ENCODE peak calls at places on chromosomes 12 and 14, in nine cellular contexts. O is sigmoid colon, Y is tibial artery, E is GM10248, N is left ventricle myocardium inferior, M is right lobe of liver, C is CD14-positive monocyte, I is ascending aorta, D is PC-3. T is an unnamed sample.

GRCh38 chr14:76653875-76654572 is 107.2 kb upstream of the VASH1 start:
- DNase-seq in Y (no peak), D (no peak), O (no peak), E (no peak), I (no peak), C (no peak), M (no peak), N (no peak), T (no peak)

GRCh38 chr12:108939594-108939993 is 59.7 kb downstream of the DAO start:
- DNase-seq in M (no peak), D (peak; percentile 37), I (no peak), Y (no peak), N (no peak), E (no peak), O (no peak), C (no peak), T (no peak)

GRCh38 chr12:40825156-40825555 is 132.9 kb downstream of the CNTN1 start:
- DNase-seq in C (no peak), O (no peak), I (no peak), N (no peak), Y (no peak), M (no peak), E (no peak), D (no peak), T (no peak)

GRCh38 chr12:100867639-100868393 is 73.2 kb downstream of the ANO4 start:
- DNase-seq in E (no peak), O (no peak), N (no peak), M (no peak), I (no peak), C (no peak), D (no peak), Y (no peak), T (no peak)

GRCh38 chr12:38392584-38393144 is 76.1 kb downstream of the ALG10B start:
- DNase-seq in D (peak; percentile 97), Y (no peak), C (peak; percentile 87), E (no peak), O (no peak), N (no peak), I (no peak), M (no peak), T (no peak)

GRCh38 chr14:89340200-89340667 is 76.8 kb downstream of the FOXN3 start:
- DNase-seq in I (no peak), M (no peak), E (no peak), Y (no peak), N (no peak), C (no peak), O (no peak), D (no peak), T (peak; percentile 35)

GRCh38 chr12:67533159-67533558 is 115.4 kb upstream of the DYRK2 start:
- DNase-seq in N (no peak), O (no peak), M (no peak), Y (no peak), C (no peak), I (no peak), D (no peak), E (no peak), T (no peak)

GRCh38 chr14:75835156-75836141 is 146.3 kb downstream of the TGFB3 start:
- DNase-seq in D (no peak), N (no peak), Y (no peak), C (no peak), I (no peak), O (no peak), M (no peak), E (no peak), T (no peak)

GRCh38 chr12:132342322-132342721 is 12.9 kb upstream of the GALNT9 start:
- DNase-seq in C (no peak), E (no peak), N (no peak), I (no peak), O (no peak), M (no peak), Y (no peak), D (peak; percentile 53), T (no peak)

DNA sequence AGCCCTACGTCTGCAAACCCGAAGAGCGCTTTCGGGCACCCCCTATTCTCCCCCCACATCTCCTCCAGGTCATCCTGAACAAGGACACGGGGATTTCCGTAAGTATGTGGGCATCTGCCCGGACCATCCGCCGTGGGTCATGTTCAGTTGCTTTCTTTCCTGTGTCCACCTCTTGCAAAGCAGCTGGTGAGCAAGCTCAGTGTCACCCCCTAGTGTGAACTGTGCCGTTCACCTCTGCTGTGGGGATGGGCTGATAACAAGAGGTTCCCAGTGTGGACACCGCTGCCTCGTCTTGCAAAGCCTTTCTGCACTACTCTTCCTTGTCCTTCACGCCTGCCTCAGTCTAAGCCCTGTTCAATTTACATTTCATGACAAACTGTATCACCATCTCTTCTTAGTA is 8.6 kb downstream of the PRKAB1 start:
- DNase-seq in D (no peak), N (no peak), E (no peak), C (no peak), O (no peak), M (no peak), Y (no peak), I (no peak), T (no peak)
- TF ChIP-seq CTCF in D (peak; percentile 37), N (no peak), E (no peak), C (no peak), O (no peak), M (no peak), Y (no peak), I (no peak), T (no peak)

GRCh38 chr12:21940549-21940948 is 677 bp downstream of the ABCC9 start:
- DNase-seq in D (no peak), I (no peak), N (no peak), M (no peak), O (no peak), E (no peak), C (no peak), Y (no peak), T (no peak)
- TF ChIP-seq CTCF in D (no peak), I (no peak), N (no peak), M (no peak), O (no peak), E (no peak), C (no peak), Y (no peak), T (no peak)

GRCh38 chr12:121443193-121443829 is 43.4 kb downstream of the RNF34 start:
- DNase-seq in Y (peak; percentile 78), N (peak; percentile 81), C (peak; percentile 72), I (no peak), E (peak; percentile 91), O (peak; percentile 93), M (peak; percentile 87), D (peak; percentile 88), T (peak; percentile 44)

GRCh38 chr12:121442028-121442948 is 42.4 kb downstream of the RNF34 start:
- DNase-seq in O (peak; percentile 58), M (no peak), Y (no peak), I (no peak), N (no peak), D (no peak), E (no peak), C (no peak), T (no peak)

GRCh38 chr12:121439715-121440114 is 39.8 kb downstream of the RNF34 start:
- DNase-seq in D (no peak), N (no peak), M (no peak), Y (no peak), E (no peak), C (no peak), I (no peak), O (peak; percentile 51), T (no peak)

GRCh38 chr12:121440768-121441167 is 40.9 kb downstream of the RNF34 start:
- DNase-seq in E (no peak), M (no peak), Y (no peak), D (no peak), I (no peak), O (peak; percentile 62), N (no peak), C (no peak), T (no peak)

DNA sequence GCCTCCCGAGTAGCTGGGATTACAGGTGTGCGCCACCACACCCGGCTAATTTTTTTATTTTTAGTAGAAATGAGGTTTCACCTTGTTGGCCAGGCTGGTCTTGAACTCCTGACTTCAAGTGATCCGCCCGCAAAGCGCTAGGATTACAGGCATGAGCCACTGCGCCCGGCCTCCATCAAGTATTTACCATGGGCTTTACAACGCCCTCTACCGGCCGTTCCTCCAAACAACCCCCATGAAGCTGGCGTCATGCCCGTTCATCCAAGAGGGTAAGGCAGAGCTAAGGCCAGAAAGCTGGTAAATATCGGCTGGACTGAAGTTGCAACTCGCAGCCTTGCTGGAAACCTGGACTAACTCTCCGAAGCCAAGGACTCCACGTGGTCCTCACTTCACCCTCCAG is 41.6 kb downstream of the RNF34 start:
- DNase-seq in E (no peak), Y (no peak), I (no peak), N (no peak), C (no peak), D (peak; percentile 55), M (no peak), O (peak; percentile 61), T (no peak)
- TF ChIP-seq CTCF in E (no peak), Y (no peak), I (no peak), N (no peak), C (no peak), D (peak; percentile 60), M (no peak), O (no peak), T (no peak)

GRCh38 chr12:51083140-51083833 is at the start of gene CSRNP2:
- DNase-seq in C (peak; percentile 94), I (peak; percentile 90), M (peak; percentile 97), D (peak; percentile 94), Y (peak; percentile 96), O (peak; percentile 99), E (peak; percentile 99), N (peak; percentile 98), T (peak; percentile 88)
- TF ChIP-seq CTCF in C (peak; percentile 9), I (no peak), M (no peak), D (no peak), Y (no peak), O (no peak), E (no peak), N (no peak), T (no peak)

DNA sequence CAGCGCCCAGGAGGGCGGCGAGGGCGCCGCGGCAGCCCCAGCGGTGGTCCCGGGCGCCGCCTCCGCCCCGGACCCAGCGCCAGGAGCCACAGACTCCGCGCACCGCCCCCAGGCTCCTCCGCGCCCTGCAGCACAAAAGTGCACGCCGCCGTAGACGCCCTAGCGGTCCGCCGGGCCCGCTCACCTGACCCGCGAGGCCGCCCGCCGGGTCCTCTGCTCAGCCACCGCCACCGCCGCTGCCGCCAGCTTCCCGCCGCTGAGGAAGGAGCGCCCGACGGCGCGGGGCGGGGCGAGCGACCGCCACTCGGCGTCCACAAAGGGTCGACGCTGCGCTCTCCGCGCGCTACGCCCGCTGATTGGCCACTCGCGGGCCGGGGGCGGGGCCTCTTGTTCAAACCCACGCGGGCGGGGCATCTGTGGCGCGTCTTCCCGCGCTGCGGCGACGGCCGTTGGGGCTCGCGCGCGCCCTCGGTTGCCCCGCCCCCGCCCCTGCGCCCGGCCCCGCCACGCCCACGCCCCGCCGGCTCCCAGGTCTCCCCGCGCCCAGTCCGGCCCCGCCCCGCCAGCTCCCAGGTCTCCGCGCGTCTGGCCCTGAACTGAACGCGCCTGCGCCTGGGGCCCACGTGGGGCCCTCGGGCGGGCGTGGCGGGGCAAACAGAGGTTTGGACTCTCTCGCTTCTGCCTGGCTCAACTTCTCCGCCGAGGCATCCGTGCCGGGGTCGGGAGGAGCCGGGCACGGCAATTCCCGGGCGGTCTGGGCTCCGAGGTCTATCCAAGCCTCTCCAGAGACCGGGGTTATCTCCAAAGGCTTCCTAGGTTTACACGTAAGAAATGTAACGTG is at the start of gene CDCA4:
- DNase-seq in Y (peak; percentile 96), D (peak; percentile 98), O (peak; percentile 98), E (peak; percentile 99), C (peak; percentile 96), N (peak; percentile 98), M (peak; percentile 98), I (peak; percentile 90), T (peak; percentile 83)
- TF ChIP-seq CTCF in Y (no peak), D (no peak), O (no peak), E (no peak), C (no peak), N (peak; percentile 29), M (no peak), I (no peak), T (no peak)